ENCODE peak calls at places on chromosomes 2 and 18, in eight cellular contexts. N is esophagus squamous epithelium; R is GM20000; P is NT2/D1; L is GDM1; G is cardiac fibroblast; E is B cell; Y is activated CD4-positive, alpha-beta T cell treated with anti-CD3 and anti-CD28 coated beads, Interleukin-2, amount 10 ng/mL, durations not matched to agents 24 days and 14 days. A is an unnamed sample.

GRCh38 chr18:45221363-45221762 is 393.9 kb upstream of the SLC14A2 start:
- DNase-seq in N (no peak), R (no peak), P (no peak), L (no peak), G (peak), E (no peak), Y (no peak), A (peak)

GRCh38 chr2:159716857-159717256 is 4.6 kb downstream of the MARCHF7 start:
- DNase-seq in N (no peak), R (no peak), P (no peak), L (no peak), G (no peak), E (no peak), Y (no peak), A (no peak)

GRCh38 chr2:122011493-122012270 is 256.2 kb downstream of the TSN start:
- DNase-seq in N (no peak), R (no peak), P (no peak), L (no peak), G (peak), E (no peak), Y (no peak), A (peak)

GRCh38 chr2:39597309-39597708 is 68.4 kb upstream of the TMEM178A start:
- DNase-seq in N (no peak), R (no peak), P (no peak), L (no peak), G (no peak), E (no peak), Y (no peak), A (no peak)

GRCh38 chr2:239372835-239373234 is 28.0 kb downstream of the HDAC4 start:
- DNase-seq in N (no peak), R (no peak), P (no peak), L (no peak), G (no peak), E (no peak), Y (no peak), A (no peak)

GRCh38 chr2:105754011-105754410 is 9.3 kb downstream of the NCK2 start:
- DNase-seq in N (no peak), R (no peak), P (no peak), L (no peak), G (no peak), E (no peak), Y (peak), A (no peak)

GRCh38 chr2:43220229-43220981 is 6.0 kb downstream of the ZFP36L2 start:
- DNase-seq in N (no peak), R (no peak), P (no peak), L (no peak), G (peak), E (no peak), Y (no peak), A (no peak)

GRCh38 chr2:165950438-165950837 is 3.1 kb downstream of the TTC21B start:
- DNase-seq in N (no peak), R (no peak), P (no peak), L (no peak), G (no peak), E (no peak), Y (no peak), A (no peak)